ENCODE peak calls at places on chromosomes 16 and 17, in nine cellular contexts. One of them, this sample, is unnamed.

GRCh38 chr17:16377804-16378400 is 3.0 kb upstream of the UBB start:
- DNase-seq in fibroblast of mammary gland: peak; percentile 89
- DNase-seq in HL-60: no peak
- DNase-seq in upper lobe of right lung: no peak
- DNase-seq in fibroblast of lung: peak; percentile 75
- DNase-seq in dorsolateral prefrontal cortex: no peak
- DNase-seq in AG04450: no peak
- DNase-seq in lung: no peak
- DNase-seq in foreskin fibroblast: peak; percentile 83
- DNase-seq in this sample: peak; percentile 90

GRCh38 chr17:3385869-3386816 is at the start of gene OR3A2:
- DNase-seq in fibroblast of mammary gland: no peak
- DNase-seq in HL-60: no peak
- DNase-seq in upper lobe of right lung: no peak
- DNase-seq in fibroblast of lung: no peak
- DNase-seq in dorsolateral prefrontal cortex: no peak
- DNase-seq in AG04450: no peak
- DNase-seq in lung: no peak
- DNase-seq in foreskin fibroblast: peak; percentile 1
- DNase-seq in this sample: no peak

GRCh38 chr17:17140590-17140980 is 65.5 kb downstream of the PLD6 start:
- DNase-seq in fibroblast of mammary gland: peak; percentile 73
- DNase-seq in HL-60: no peak
- DNase-seq in upper lobe of right lung: no peak
- DNase-seq in fibroblast of lung: peak; percentile 48
- DNase-seq in dorsolateral prefrontal cortex: no peak
- DNase-seq in AG04450: peak; percentile 34
- DNase-seq in lung: no peak
- DNase-seq in foreskin fibroblast: peak; percentile 76
- DNase-seq in this sample: peak; percentile 82

GRCh38 chr16:20904507-20905079 is 4.0 kb downstream of the LYRM1 start:
- DNase-seq in fibroblast of mammary gland: peak; percentile 64
- DNase-seq in HL-60: peak; percentile 85
- DNase-seq in upper lobe of right lung: no peak
- DNase-seq in fibroblast of lung: peak; percentile 59
- DNase-seq in dorsolateral prefrontal cortex: no peak
- DNase-seq in AG04450: no peak
- DNase-seq in lung: no peak
- DNase-seq in foreskin fibroblast: peak; percentile 69
- DNase-seq in this sample: peak; percentile 41

GRCh38 chr16:80862153-80862552 is 57.8 kb upstream of the CDYL2 start:
- DNase-seq in fibroblast of mammary gland: no peak
- DNase-seq in HL-60: no peak
- DNase-seq in upper lobe of right lung: no peak
- DNase-seq in fibroblast of lung: no peak
- DNase-seq in dorsolateral prefrontal cortex: no peak
- DNase-seq in AG04450: no peak
- DNase-seq in lung: no peak
- DNase-seq in foreskin fibroblast: no peak
- DNase-seq in this sample: no peak

GRCh38 chr16:69324013-69324531 is 6.3 kb downstream of the PDF start:
- DNase-seq in fibroblast of mammary gland: no peak
- DNase-seq in HL-60: peak; percentile 44
- DNase-seq in upper lobe of right lung: peak; percentile 80
- DNase-seq in fibroblast of lung: no peak
- DNase-seq in dorsolateral prefrontal cortex: no peak
- DNase-seq in AG04450: no peak
- DNase-seq in lung: no peak
- DNase-seq in foreskin fibroblast: peak; percentile 33
- DNase-seq in this sample: no peak

GRCh38 chr16:3138823-3139426 is 4.1 kb downstream of the ZNF213 start:
- DNase-seq in fibroblast of mammary gland: no peak
- DNase-seq in HL-60: no peak
- DNase-seq in upper lobe of right lung: no peak
- DNase-seq in fibroblast of lung: no peak
- DNase-seq in dorsolateral prefrontal cortex: no peak
- DNase-seq in AG04450: no peak
- DNase-seq in lung: no peak
- DNase-seq in foreskin fibroblast: no peak
- DNase-seq in this sample: no peak

GRCh38 chr17:71145486-71145885 is 975.3 kb upstream of the SOX9 start:
- DNase-seq in fibroblast of mammary gland: no peak
- DNase-seq in HL-60: no peak
- DNase-seq in upper lobe of right lung: no peak
- DNase-seq in fibroblast of lung: no peak
- DNase-seq in dorsolateral prefrontal cortex: no peak
- DNase-seq in AG04450: no peak
- DNase-seq in lung: no peak
- DNase-seq in foreskin fibroblast: no peak
- DNase-seq in this sample: no peak

GRCh38 chr16:84098939-84099338 is 17.8 kb downstream of the MBTPS1 start:
- DNase-seq in fibroblast of mammary gland: no peak
- DNase-seq in HL-60: no peak
- DNase-seq in upper lobe of right lung: no peak
- DNase-seq in fibroblast of lung: peak; percentile 6
- DNase-seq in dorsolateral prefrontal cortex: no peak
- DNase-seq in AG04450: no peak
- DNase-seq in lung: no peak
- DNase-seq in foreskin fibroblast: no peak
- DNase-seq in this sample: peak; percentile 48

GRCh38 chr17:50190278-50191069 is 11.0 kb downstream of the COL1A1 start:
- DNase-seq in fibroblast of mammary gland: no peak
- DNase-seq in HL-60: no peak
- DNase-seq in upper lobe of right lung: no peak
- DNase-seq in fibroblast of lung: no peak
- DNase-seq in dorsolateral prefrontal cortex: no peak
- DNase-seq in AG04450: no peak
- DNase-seq in lung: no peak
- DNase-seq in foreskin fibroblast: peak; percentile 40
- DNase-seq in this sample: no peak

GRCh38 chr17:66625321-66625767 is 209.6 kb upstream of the CACNG5 start:
- DNase-seq in fibroblast of mammary gland: peak; percentile 43
- DNase-seq in HL-60: no peak
- DNase-seq in upper lobe of right lung: no peak
- DNase-seq in fibroblast of lung: peak; percentile 61
- DNase-seq in dorsolateral prefrontal cortex: no peak
- DNase-seq in AG04450: no peak
- DNase-seq in lung: no peak
- DNase-seq in foreskin fibroblast: peak; percentile 39
- DNase-seq in this sample: peak; percentile 45
- H3K4me3 ChIP-seq in fibroblast of mammary gland: no peak overlapping the region
- H3K4me3 ChIP-seq in HL-60: no peak overlapping the region
- H3K4me3 ChIP-seq in upper lobe of right lung: no peak overlapping the region
- H3K4me3 ChIP-seq in fibroblast of lung: no peak overlapping the region
- H3K4me3 ChIP-seq in dorsolateral prefrontal cortex: no peak overlapping the region
- H3K4me3 ChIP-seq in AG04450: no peak overlapping the region
- H3K4me3 ChIP-seq in lung: no peak overlapping the region
- H3K4me3 ChIP-seq in foreskin fibroblast: no peak overlapping the region
- H3K4me3 ChIP-seq in this sample: no peak overlapping the region

DNA sequence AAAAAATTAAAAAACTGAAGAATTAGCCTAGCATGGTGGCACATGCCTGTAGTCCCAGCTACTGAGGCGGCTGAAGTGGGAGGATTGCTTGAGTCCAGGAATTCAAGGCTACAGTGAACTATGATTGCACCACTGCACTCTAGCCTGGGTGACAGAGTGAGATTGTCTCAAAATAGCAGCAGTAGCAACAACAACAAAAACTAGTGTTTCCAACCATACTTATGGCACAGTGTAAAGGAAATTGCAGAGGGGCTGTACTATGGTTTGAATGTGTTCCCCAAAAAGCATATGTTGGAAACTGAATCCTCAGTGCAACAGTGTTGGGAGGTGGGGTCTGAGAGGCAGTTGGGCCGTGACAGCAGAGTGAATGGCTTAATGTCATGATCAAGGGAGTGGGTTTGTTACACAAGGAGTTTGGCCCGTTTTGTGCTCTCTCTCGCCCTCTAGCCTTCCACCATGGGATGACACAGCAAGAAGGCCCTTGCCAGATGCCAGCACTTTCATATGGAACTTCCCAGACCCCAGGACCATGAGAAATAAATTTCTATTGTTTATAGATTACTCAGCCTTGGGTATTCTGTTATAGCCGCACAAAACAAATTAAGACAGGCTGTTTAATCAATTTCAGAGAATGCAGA is 70.0 kb downstream of the PGS1 start:
- DNase-seq in fibroblast of mammary gland: no peak
- DNase-seq in HL-60: no peak
- DNase-seq in upper lobe of right lung: no peak
- DNase-seq in fibroblast of lung: no peak
- DNase-seq in dorsolateral prefrontal cortex: no peak
- DNase-seq in AG04450: no peak
- DNase-seq in lung: no peak
- DNase-seq in foreskin fibroblast: no peak
- DNase-seq in this sample: no peak
- TF ChIP-seq CTCF in fibroblast of mammary gland: peak; percentile 20
- TF ChIP-seq CTCF in HL-60: peak; percentile 21
- TF ChIP-seq CTCF in upper lobe of right lung: peak; percentile 10
- TF ChIP-seq CTCF in fibroblast of lung: no peak
- TF ChIP-seq CTCF in dorsolateral prefrontal cortex: no peak
- TF ChIP-seq CTCF in AG04450: peak; percentile 13
- TF ChIP-seq CTCF in lung: no peak
- TF ChIP-seq CTCF in foreskin fibroblast: peak; percentile 6
- TF ChIP-seq CTCF in this sample: no peak

DNA sequence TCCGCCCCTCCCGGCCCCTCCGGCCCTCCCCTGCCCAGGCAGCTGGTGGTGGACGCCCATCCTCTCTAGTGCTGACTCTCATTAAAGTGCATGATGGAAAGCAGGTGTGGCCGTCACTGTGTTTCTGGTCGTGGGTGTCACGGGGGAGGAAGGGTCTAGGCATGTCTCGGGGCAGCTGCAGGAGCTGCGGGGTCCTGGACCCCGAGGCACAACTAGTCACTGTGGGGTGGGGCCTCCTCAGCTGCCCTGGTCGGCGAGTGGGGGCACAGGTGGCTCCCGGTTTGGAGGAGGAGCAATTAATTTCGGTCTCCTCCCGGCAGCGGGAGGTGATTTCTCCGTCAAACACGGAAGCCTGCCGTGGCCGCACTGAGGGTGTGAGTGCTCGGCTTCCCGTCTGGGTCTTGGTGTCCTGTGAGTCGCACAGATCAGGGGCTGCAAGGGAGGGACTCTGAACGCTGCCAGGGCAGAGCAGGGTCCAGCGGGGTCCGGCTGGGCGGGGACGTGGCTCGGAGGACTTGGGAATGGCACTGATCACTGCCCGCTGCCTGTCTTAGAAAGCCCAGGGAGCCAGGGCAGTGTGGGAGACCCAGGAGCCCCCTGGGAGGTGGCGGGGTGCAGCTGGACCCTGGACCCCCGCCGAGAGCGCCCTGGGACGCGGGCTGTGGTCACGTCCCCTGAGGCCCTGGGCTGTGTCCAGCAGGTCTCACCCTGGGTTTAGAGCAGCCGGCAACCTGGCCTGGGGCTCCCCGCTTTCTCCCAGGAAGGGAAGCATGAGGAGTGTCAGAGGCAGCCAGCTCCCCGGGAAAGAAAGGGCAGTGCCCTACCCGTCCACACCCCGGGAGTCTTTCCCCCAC is 3.3 kb downstream of the TPSD1 start:
- DNase-seq in fibroblast of mammary gland: no peak
- DNase-seq in HL-60: no peak
- DNase-seq in upper lobe of right lung: no peak
- DNase-seq in fibroblast of lung: no peak
- DNase-seq in dorsolateral prefrontal cortex: no peak
- DNase-seq in AG04450: no peak
- DNase-seq in lung: no peak
- DNase-seq in foreskin fibroblast: peak; percentile 6
- DNase-seq in this sample: no peak
- H3K4me3 ChIP-seq in fibroblast of mammary gland: no peak overlapping the region
- H3K4me3 ChIP-seq in HL-60: no peak overlapping the region
- H3K4me3 ChIP-seq in upper lobe of right lung: no peak overlapping the region
- H3K4me3 ChIP-seq in fibroblast of lung: no peak overlapping the region
- H3K4me3 ChIP-seq in dorsolateral prefrontal cortex: no peak overlapping the region
- H3K4me3 ChIP-seq in AG04450: no peak overlapping the region
- H3K4me3 ChIP-seq in lung: no peak overlapping the region
- H3K4me3 ChIP-seq in foreskin fibroblast: no peak overlapping the region
- H3K4me3 ChIP-seq in this sample: no peak overlapping the region

GRCh38 chr17:77490361-77491183 is 349.8 kb downstream of the SEC14L1 start:
- DNase-seq in fibroblast of mammary gland: no peak
- DNase-seq in HL-60: no peak
- DNase-seq in upper lobe of right lung: peak; percentile 63
- DNase-seq in fibroblast of lung: no peak
- DNase-seq in dorsolateral prefrontal cortex: no peak
- DNase-seq in AG04450: no peak
- DNase-seq in lung: no peak
- DNase-seq in foreskin fibroblast: no peak
- DNase-seq in this sample: no peak

GRCh38 chr17:77492446-77493237 is 351.9 kb downstream of the SEC14L1 start:
- DNase-seq in fibroblast of mammary gland: no peak
- DNase-seq in HL-60: no peak
- DNase-seq in upper lobe of right lung: peak; percentile 64
- DNase-seq in fibroblast of lung: no peak
- DNase-seq in dorsolateral prefrontal cortex: peak; percentile 22
- DNase-seq in AG04450: no peak
- DNase-seq in lung: no peak
- DNase-seq in foreskin fibroblast: no peak
- DNase-seq in this sample: no peak

GRCh38 chr17:77493238-77493812 is 352.6 kb downstream of the SEC14L1 start:
- DNase-seq in fibroblast of mammary gland: no peak
- DNase-seq in HL-60: no peak
- DNase-seq in upper lobe of right lung: no peak
- DNase-seq in fibroblast of lung: no peak
- DNase-seq in dorsolateral prefrontal cortex: peak; percentile 18
- DNase-seq in AG04450: no peak
- DNase-seq in lung: no peak
- DNase-seq in foreskin fibroblast: no peak
- DNase-seq in this sample: no peak

GRCh38 chr17:77493901-77494663 is 353.3 kb downstream of the SEC14L1 start:
- DNase-seq in fibroblast of mammary gland: no peak
- DNase-seq in HL-60: no peak
- DNase-seq in upper lobe of right lung: peak; percentile 50
- DNase-seq in fibroblast of lung: no peak
- DNase-seq in dorsolateral prefrontal cortex: peak; percentile 22
- DNase-seq in AG04450: no peak
- DNase-seq in lung: no peak
- DNase-seq in foreskin fibroblast: no peak
- DNase-seq in this sample: no peak

DNA sequence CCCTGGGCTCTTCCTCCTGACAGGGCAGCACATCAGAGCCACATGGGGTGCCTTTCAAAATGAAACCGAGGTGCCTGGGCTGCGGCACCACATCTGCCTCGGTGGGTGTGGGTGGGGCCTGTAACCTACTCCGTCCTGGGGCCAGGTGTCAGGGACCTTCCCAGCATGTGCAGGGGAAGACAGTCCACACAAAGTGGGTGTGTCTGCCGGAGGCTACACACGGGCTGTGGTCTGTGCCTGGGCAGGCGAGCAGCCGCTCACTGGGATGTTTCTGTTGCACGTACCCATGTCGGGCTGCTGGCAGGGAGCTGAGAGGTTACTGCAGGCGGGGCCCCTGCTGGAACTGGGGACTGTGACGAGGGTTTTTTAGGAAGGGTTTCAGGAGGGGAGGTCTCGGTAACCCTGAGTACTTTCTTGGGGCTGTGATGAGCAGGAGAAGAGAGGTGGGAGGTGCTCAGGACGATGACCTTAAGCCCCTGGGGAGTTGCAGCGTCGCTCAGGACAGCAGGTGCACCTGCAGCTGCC is 351.2 kb downstream of the SEC14L1 start:
- DNase-seq in fibroblast of mammary gland: no peak
- DNase-seq in HL-60: no peak
- DNase-seq in upper lobe of right lung: peak; percentile 54
- DNase-seq in fibroblast of lung: no peak
- DNase-seq in dorsolateral prefrontal cortex: no peak
- DNase-seq in AG04450: no peak
- DNase-seq in lung: no peak
- DNase-seq in foreskin fibroblast: no peak
- DNase-seq in this sample: no peak
- TF ChIP-seq CTCF in fibroblast of mammary gland: no peak
- TF ChIP-seq CTCF in HL-60: no peak
- TF ChIP-seq CTCF in upper lobe of right lung: no peak
- TF ChIP-seq CTCF in fibroblast of lung: no peak
- TF ChIP-seq CTCF in dorsolateral prefrontal cortex: no peak
- TF ChIP-seq CTCF in AG04450: no peak
- TF ChIP-seq CTCF in lung: no peak
- TF ChIP-seq CTCF in foreskin fibroblast: no peak
- TF ChIP-seq CTCF in this sample: no peak

GRCh38 chr16:66885491-66885890 is 5.2 kb downstream of the PDP2 start:
- DNase-seq in fibroblast of mammary gland: no peak
- DNase-seq in HL-60: no peak
- DNase-seq in upper lobe of right lung: no peak
- DNase-seq in fibroblast of lung: no peak
- DNase-seq in dorsolateral prefrontal cortex: no peak
- DNase-seq in AG04450: no peak
- DNase-seq in lung: no peak
- DNase-seq in foreskin fibroblast: no peak
- DNase-seq in this sample: no peak
- H3K4me3 ChIP-seq in fibroblast of mammary gland: no peak overlapping the region
- H3K4me3 ChIP-seq in HL-60: no peak overlapping the region
- H3K4me3 ChIP-seq in upper lobe of right lung: no peak overlapping the region
- H3K4me3 ChIP-seq in fibroblast of lung: no peak overlapping the region
- H3K4me3 ChIP-seq in dorsolateral prefrontal cortex: no peak overlapping the region
- H3K4me3 ChIP-seq in AG04450: no peak overlapping the region
- H3K4me3 ChIP-seq in lung: no peak overlapping the region
- H3K4me3 ChIP-seq in foreskin fibroblast: no peak overlapping the region
- H3K4me3 ChIP-seq in this sample: no peak overlapping the region